ENCODE peak calls at places on chromosomes 2 and 18, in four cellular contexts. F is NCI-H774, L is uterus, X is HT1080. T is an unnamed sample.

GRCh38 chr2:19003554-19003953 is 354.9 kb downstream of the OSR1 start:
- DNase-seq in F (no peak), L (no peak), X (no peak), T (no peak)

GRCh38 chr2:194867328-194867727 is 789.7 kb upstream of the SLC39A10 start:
- DNase-seq in F (peak; percentile 25), L (no peak), X (peak; percentile 26), T (peak; percentile 20)

GRCh38 chr2:135072125-135072997 is 20.3 kb downstream of the RAB3GAP1 start:
- DNase-seq in F (no peak), L (no peak), X (no peak), T (no peak)

GRCh38 chr2:232333361-232334135 is 45.0 kb upstream of the ALPP start:
- DNase-seq in F (no peak), L (no peak), X (no peak), T (no peak)

GRCh38 chr2:152409691-152410597 is 75.0 kb downstream of the FMNL2 start:
- DNase-seq in F (no peak), L (no peak), X (peak; percentile 57), T (no peak)

GRCh38 chr2:30796723-30797122 is 10.5 kb downstream of the CAPN13 start:
- DNase-seq in F (no peak), L (no peak), X (no peak), T (no peak)

GRCh38 chr2:240603846-240604245 is 17.3 kb downstream of the CAPN10 start:
- DNase-seq in F (no peak), L (no peak), X (no peak), T (no peak)

GRCh38 chr18:21163647-21164625 is 52.3 kb upstream of the ROCK1 start:
- DNase-seq in F (no peak), L (no peak), X (peak; percentile 91), T (no peak)

GRCh38 chr2:65420712-65421431 is 11.5 kb downstream of the SPRED2 start:
- DNase-seq in F (no peak), L (no peak), X (peak; percentile 84), T (no peak)

GRCh38 chr2:41703123-41703522 is 344.7 kb upstream of the PKDCC start:
- DNase-seq in F (no peak), L (no peak), X (no peak), T (no peak)

GRCh38 chr2:200738590-200738989 is 73.1 kb upstream of the BZW1 start:
- DNase-seq in F (no peak), L (no peak), X (no peak), T (no peak)

GRCh38 chr18:2916184-2916583 is 69.4 kb downstream of the EMILIN2 start:
- DNase-seq in F (no peak), L (no peak), X (no peak), T (no peak)

GRCh38 chr2:8676191-8676914 is 5.5 kb upstream of the ID2 start:
- DNase-seq in F (no peak), L (peak; percentile 90), X (no peak), T (no peak)

GRCh38 chr18:52888014-52888413 is 548.0 kb downstream of the DCC start:
- DNase-seq in F (no peak), L (no peak), X (no peak), T (peak; percentile 96)

GRCh38 chr2:1781291-1782080 is 37.2 kb upstream of the PXDN start:
- DNase-seq in F (no peak), L (no peak), X (peak; percentile 65), T (no peak)

GRCh38 chr18:58842978-58843661 is 21.6 kb upstream of the ZNF532 start:
- DNase-seq in F (no peak), L (no peak), X (no peak), T (no peak)

GRCh38 chr2:226609361-226609760 is 190.3 kb downstream of the IRS1 start:
- DNase-seq in F (no peak), L (no peak), X (peak; percentile 49), T (no peak)

GRCh38 chr2:239227111-239227581 is 173.7 kb downstream of the HDAC4 start:
- DNase-seq in F (no peak), L (no peak), X (no peak), T (no peak)